ENCODE peak calls at places on chromosomes 2 and 18, in four cellular contexts. I is A549, K is GM12878, E is HepG2. L is an unnamed sample.

GRCh38 chr2:135743860-135744259 is 2.2 kb downstream of the UBXN4 start:
- DNase-seq in E (peak), K (no peak), I (no peak), L (no peak)

GRCh38 chr18:38709122-38709521 is 1143.5 kb upstream of the CELF4 start:
- DNase-seq in I (no peak), K (no peak), E (no peak), L (no peak)

GRCh38 chr2:189880429-189880828 is 96.2 kb downstream of the PMS1 start:
- DNase-seq in E (no peak), K (no peak), I (no peak), L (no peak)

GRCh38 chr2:9234680-9235387 is 28.2 kb downstream of the ASAP2 start:
- DNase-seq in E (peak), I (peak), K (no peak), L (peak)

GRCh38 chr2:19879115-19879514 is 22.7 kb downstream of the TTC32 start:
- DNase-seq in K (no peak), E (no peak), I (no peak), L (no peak)

GRCh38 chr2:241818229-241818942 is 9.4 kb downstream of the NEU4 start:
- DNase-seq in E (no peak), I (no peak), K (no peak), L (no peak)

GRCh38 chr2:216575465-216575864 is 57.8 kb upstream of the IGFBP2 start:
- DNase-seq in K (no peak), E (no peak), I (no peak), L (no peak)

GRCh38 chr2:71599646-71600236 is 146.4 kb downstream of the DYSF start:
- DNase-seq in K (no peak), I (no peak), E (no peak), L (no peak)

GRCh38 chr2:157895531-157895930 is 19.4 kb upstream of the ACVR1 start:
- DNase-seq in E (no peak), I (no peak), K (no peak), L (no peak)
- TF ChIP-seq MAX in E (no peak), I (no peak), K (no peak), L (no peak)

DNA sequence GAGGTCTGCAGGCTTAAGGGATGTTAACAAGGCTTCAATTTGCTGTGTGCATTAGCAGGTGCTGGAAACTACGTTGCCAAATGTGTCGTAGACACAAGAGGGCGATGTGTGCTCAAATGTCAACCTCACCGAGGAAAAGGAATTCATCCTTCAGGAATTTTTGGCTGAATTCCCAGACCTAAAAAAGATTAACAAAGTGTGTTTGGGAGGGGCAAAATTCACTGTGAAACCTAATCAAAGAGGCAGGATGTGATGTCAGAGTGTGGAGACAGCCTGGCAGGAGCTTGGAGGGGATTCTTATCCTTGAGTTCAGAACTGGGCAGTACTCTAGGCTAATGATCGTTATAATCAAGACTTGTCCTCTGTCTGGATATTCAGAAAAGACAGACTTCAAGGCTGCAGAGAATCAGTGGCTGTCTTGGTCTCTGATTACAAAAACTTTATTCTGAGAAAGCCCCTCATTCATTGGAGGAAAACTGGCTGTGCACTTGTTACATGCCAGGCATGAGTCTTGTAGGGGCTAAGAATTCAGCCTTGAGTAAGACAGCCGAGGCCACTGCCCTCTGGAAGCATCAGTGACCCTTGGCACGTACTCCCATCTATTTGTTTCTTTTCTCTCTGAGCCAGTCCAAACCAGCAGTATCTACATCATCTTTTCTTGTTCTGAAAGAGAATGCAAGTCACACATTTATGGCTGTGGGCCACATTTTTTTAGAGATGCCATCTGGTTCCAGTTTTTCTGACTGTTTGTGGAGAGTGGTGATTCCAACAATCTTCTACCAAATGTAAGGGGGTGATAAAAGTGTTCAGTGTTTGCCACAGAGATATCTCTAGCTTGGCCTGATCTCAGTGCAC is 18.7 kb upstream of the SCYGR1 start:
- DNase-seq in I (peak), E (peak), K (no peak), L (peak)
- H3K4me2 ChIP-seq in I (peak), E (peak), K (no peak), L (peak)

GRCh38 chr2:213137064-213137463 is 14.3 kb downstream of the IKZF2 start:
- DNase-seq in K (no peak), I (no peak), E (no peak), L (no peak)
- TF ChIP-seq REST in K (no peak), I (no peak), E (no peak), L (no peak)

GRCh38 chr2:186485576-186485870 is 537 bp upstream of the ZC3H15 start:
- DNase-seq in E (no peak), I (no peak), K (no peak), L (no peak)
- TF ChIP-seq MAX in E (no peak), I (no peak), K (no peak), L (no peak)

DNA sequence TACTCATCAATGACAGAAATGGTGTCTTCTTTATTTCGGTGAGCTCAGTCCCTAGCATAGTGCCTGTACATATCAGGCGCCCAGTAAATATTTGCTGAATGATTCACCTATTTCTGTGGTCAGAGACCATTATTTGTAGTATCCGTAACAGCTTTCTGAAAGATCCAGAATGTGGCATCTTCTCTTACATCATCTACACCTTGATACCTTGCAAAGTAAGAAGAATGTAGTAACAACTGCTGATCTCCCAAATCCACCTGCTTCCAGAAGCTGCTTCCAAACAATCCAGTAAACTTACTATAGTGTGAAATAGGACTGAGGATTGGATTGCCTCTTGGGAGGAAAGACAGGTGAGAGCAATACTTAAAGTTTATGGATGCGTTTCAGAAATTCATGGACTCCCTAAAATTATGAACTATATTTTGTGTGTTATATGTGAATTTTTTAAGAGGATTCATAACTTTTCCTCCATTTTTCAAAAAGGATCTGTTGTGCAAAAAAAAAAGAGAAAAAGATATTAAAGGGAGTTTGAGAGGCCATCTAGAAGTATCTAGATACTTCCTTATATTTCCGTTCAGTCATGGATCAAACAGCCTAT is 945 bp upstream of the ASXL2 start:
- DNase-seq in I (no peak), E (peak), K (no peak), L (no peak)
- H3K4me2 ChIP-seq in I (peak), E (peak), K (peak), L (peak)

GRCh38 chr18:12308386-12309100 is 502 bp downstream of the TUBB6 start:
- DNase-seq in I (peak), K (no peak), E (peak), L (peak)

GRCh38 chr18:12307871-12308385 is at the start of gene TUBB6:
- DNase-seq in I (peak), E (no peak), K (no peak), L (peak)

GRCh38 chr18:12312936-12313335 is 4.9 kb downstream of the TUBB6 start:
- DNase-seq in E (no peak), I (no peak), K (no peak), L (no peak)

GRCh38 chr18:12309683-12310198 is 1.7 kb downstream of the TUBB6 start:
- DNase-seq in K (no peak), I (no peak), E (no peak), L (no peak)

DNA sequence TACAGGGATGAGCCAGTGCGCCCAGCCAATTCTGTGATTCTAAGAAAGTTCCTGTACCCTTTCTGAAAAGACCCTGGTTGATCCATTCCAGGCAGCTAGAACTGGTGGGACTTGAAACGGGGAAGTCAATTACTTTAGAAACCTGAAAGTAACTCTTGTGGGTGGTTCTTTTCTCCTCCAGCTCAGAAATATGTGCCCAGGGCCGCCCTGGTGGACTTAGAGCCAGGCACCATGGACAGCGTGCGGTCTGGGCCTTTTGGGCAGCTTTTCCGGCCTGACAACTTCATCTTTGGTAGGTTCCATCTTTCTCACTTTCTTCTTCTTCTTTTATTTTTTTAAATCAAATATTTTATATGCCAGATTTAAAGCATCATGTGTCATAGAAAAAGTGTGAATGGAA is 2.7 kb downstream of the TUBB6 start:
- DNase-seq in I (no peak), K (no peak), E (no peak), L (no peak)
- TF ChIP-seq REST in I (peak), K (peak), E (peak), L (peak)

DNA sequence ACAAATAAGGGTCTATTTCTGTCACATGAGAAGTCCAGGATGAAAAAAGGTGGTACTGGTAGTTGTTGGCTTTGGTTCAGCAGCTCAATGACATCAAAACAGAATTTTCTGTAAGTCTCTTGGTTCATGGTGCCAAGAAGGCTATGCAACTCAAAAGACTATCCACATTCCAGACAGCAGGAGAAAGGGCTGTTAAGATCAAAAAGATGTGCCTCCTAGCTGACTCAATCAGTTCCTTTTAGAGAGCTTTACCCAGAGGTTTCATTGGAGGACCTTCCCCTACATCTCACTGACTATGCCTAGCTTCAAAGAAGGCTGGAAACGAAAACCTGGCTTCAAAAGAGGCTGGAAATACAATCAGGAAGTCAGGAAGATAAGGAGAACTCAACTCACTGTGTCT is 98.0 kb downstream of the DYM start:
- DNase-seq in I (no peak), K (no peak), E (no peak), L (no peak)
- TF ChIP-seq MAX in I (no peak), K (no peak), E (no peak), L (no peak)

GRCh38 chr18:49560277-49561126 is 1.4 kb upstream of the LIPG start:
- DNase-seq in I (no peak), E (no peak), K (no peak), L (peak)
- H3K4me2 ChIP-seq in I (peak), E (peak), K (no peak), L (peak)

GRCh38 chr2:61371027-61371426 is 99.9 kb downstream of the USP34 start:
- DNase-seq in E (no peak), K (no peak), I (no peak), L (no peak)

GRCh38 chr2:61367177-61367576 is 103.7 kb downstream of the USP34 start:
- DNase-seq in I (no peak), E (no peak), K (no peak), L (no peak)

GRCh38 chr2:61363580-61363979 is 107.3 kb downstream of the USP34 start:
- DNase-seq in E (no peak), K (no peak), I (no peak), L (no peak)

GRCh38 chr2:61368687-61369665 is 101.9 kb downstream of the USP34 start:
- DNase-seq in K (no peak), I (no peak), E (no peak), L (no peak)
- TF ChIP-seq REST in K (no peak), I (no peak), E (no peak), L (no peak)

GRCh38 chr2:45649855-45650806 is 1.3 kb upstream of the PRKCE start:
- DNase-seq in E (peak), K (no peak), I (peak), L (peak)
- TF ChIP-seq MAX in E (peak), K (no peak), I (peak), L (peak)